ENCODE peak calls at places on chromosomes 12 and 14, in ten cellular contexts. Z is GM12864, N is suprapubic skin, M is OCI-LY7, P is coronary artery, D is IMR-90, Y is Panc1, X is tibial artery, I is testis, G is fibroblast of the aortic adventitia. Q is an unnamed sample.
A peak's percentile ranks its signal among the peaks of the same experiment; 100 is the strongest.

GRCh38 chr12:93256258-93256969 is 121.3 kb upstream of the NUDT4 start:
- DNase-seq in D (no peak), Y (no peak), N (no peak), Z (no peak), M (no peak), P (no peak), I (no peak), G (peak; percentile 72), X (no peak), Q (no peak)

GRCh38 chr14:54424479-54424901 is 16.7 kb downstream of the CNIH1 start:
- DNase-seq in Y (no peak), I (no peak), G (no peak), N (no peak), D (no peak), P (no peak), Z (no peak), X (no peak), M (no peak), Q (no peak)

GRCh38 chr12:43599066-43599465 is 47.1 kb upstream of the ADAMTS20 start:
- DNase-seq in N (no peak), D (no peak), I (no peak), Y (no peak), M (no peak), Z (no peak), G (no peak), X (no peak), P (no peak), Q (no peak)

GRCh38 chr14:84493779-84494178 is 1036.2 kb upstream of the FLRT2 start:
- DNase-seq in Z (no peak), G (no peak), Y (no peak), P (no peak), M (no peak), I (no peak), X (no peak), D (no peak), N (no peak), Q (no peak)

GRCh38 chr14:22071001-22071400 is 397.4 kb upstream of the OR4E1 start:
- DNase-seq in G (no peak), N (no peak), X (no peak), Z (peak; percentile 29), D (no peak), P (no peak), M (peak; percentile 71), I (no peak), Y (no peak), Q (peak; percentile 70)

GRCh38 chr14:55451398-55451797 is 11.0 kb upstream of the TBPL2 start:
- DNase-seq in D (peak; percentile 25), Z (no peak), I (no peak), Y (no peak), M (no peak), P (no peak), G (peak; percentile 76), N (no peak), X (no peak), Q (no peak)

GRCh38 chr14:81208489-81208888 is 12.3 kb downstream of the GTF2A1 start:
- DNase-seq in Z (no peak), Y (no peak), P (no peak), G (no peak), D (no peak), X (peak; percentile 69), N (no peak), M (no peak), I (no peak), Q (no peak)

GRCh38 chr14:89033756-89034155 is 209.3 kb downstream of the TTC8 start:
- DNase-seq in M (no peak), X (no peak), I (no peak), D (no peak), Y (no peak), G (no peak), Z (no peak), P (no peak), N (no peak), Q (no peak)

GRCh38 chr12:70364695-70365397 is 1.2 kb upstream of the KCNMB4 start:
- DNase-seq in Z (no peak), G (no peak), P (no peak), X (no peak), M (peak; percentile 24), D (no peak), Y (no peak), I (peak; percentile 20), N (no peak), Q (peak; percentile 2)

GRCh38 chr12:94186461-94187237 is 38.3 kb downstream of the PLXNC1 start:
- DNase-seq in P (no peak), Z (no peak), N (peak; percentile 82), X (peak; percentile 78), G (peak; percentile 39), Y (no peak), D (peak; percentile 61), I (peak; percentile 76), M (no peak), Q (no peak)

GRCh38 chr12:47651368-47652254 is 54.2 kb downstream of the RPAP3 start:
- DNase-seq in X (peak; percentile 69), P (no peak), Z (peak; percentile 26), M (peak; percentile 74), D (peak; percentile 66), G (peak; percentile 71), I (peak; percentile 78), N (peak; percentile 82), Y (peak; percentile 35), Q (peak; percentile 62)

DNA sequence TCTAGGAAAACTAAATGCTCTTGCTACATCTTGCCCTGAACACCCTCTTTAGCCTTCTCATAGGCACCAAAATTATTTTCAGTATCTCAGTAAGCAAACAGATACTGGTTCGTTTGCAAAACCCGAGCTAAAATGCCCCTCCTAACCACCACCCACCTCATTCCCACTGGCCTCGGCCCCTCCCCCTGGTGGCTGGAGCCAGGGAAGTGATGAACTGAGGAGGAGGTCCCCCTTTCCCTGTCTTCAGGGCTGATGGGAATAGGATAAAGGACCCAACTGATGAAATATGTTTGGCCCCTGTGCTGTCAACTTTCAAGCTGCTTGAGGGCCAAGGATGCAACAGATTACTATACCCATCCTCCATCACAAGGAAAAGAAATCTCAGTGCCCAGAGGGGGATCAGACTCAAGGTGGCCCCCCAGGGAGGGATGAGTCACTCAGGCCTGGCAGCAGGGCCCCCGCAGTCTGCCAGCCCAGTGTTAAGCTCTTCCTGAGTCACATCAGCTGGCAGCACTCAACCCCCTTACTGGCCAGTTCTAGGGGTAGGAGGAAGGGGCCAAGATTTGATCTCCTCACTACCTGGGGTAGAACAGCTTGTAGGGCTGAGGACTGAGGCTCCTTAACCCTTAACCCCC is 1.7 kb downstream of the ANKRD52 start:
- DNase-seq in Y (no peak), X (no peak), M (no peak), N (no peak), G (peak; percentile 78), P (no peak), D (peak; percentile 46), I (no peak), Z (no peak), Q (peak; percentile 19)
- TF ChIP-seq CTCF in Y (no peak), X (no peak), M (no peak), N (no peak), G (peak; percentile 24), P (no peak), D (no peak), I (no peak), Z (no peak), Q (no peak)

GRCh38 chr14:57291692-57292647 is 23.2 kb downstream of the AP5M1 start:
- DNase-seq in I (no peak), G (no peak), Z (no peak), P (no peak), X (no peak), D (no peak), M (no peak), Y (no peak), N (no peak), Q (no peak)

GRCh38 chr14:57295261-57295660 is 26.5 kb downstream of the AP5M1 start:
- DNase-seq in G (no peak), D (no peak), N (no peak), X (no peak), I (no peak), P (no peak), M (no peak), Z (no peak), Y (no peak), Q (no peak)

GRCh38 chr14:57297852-57298251 is 29.1 kb downstream of the AP5M1 start:
- DNase-seq in I (no peak), P (no peak), N (no peak), D (no peak), X (no peak), G (no peak), Y (no peak), Z (no peak), M (no peak), Q (no peak)

GRCh38 chr14:57290753-57291152 is 22.0 kb downstream of the AP5M1 start:
- DNase-seq in P (no peak), G (no peak), M (no peak), Z (no peak), X (no peak), Y (no peak), D (no peak), N (no peak), I (no peak), Q (no peak)

GRCh38 chr14:57293851-57294837 is 25.4 kb downstream of the AP5M1 start:
- DNase-seq in G (peak; percentile 56), I (no peak), Z (no peak), X (no peak), D (peak; percentile 35), M (peak; percentile 31), N (no peak), Y (no peak), P (no peak), Q (no peak)
- TF ChIP-seq CTCF in G (peak; percentile 40), I (no peak), Z (no peak), X (peak; percentile 22), D (peak; percentile 49), M (peak; percentile 78), N (no peak), Y (peak; percentile 32), P (no peak), Q (peak; percentile 59)

GRCh38 chr12:104680070-104680469 is 223.3 kb downstream of the CHST11 start:
- DNase-seq in G (no peak), X (no peak), D (peak; percentile 22), M (peak; percentile 62), I (no peak), N (no peak), Z (no peak), Y (no peak), P (no peak), Q (peak; percentile 69)
- TF ChIP-seq CTCF in G (peak; percentile 21), X (no peak), D (peak; percentile 39), M (peak; percentile 75), I (no peak), N (no peak), Z (peak; percentile 69), Y (peak; percentile 59), P (no peak), Q (peak; percentile 59)

GRCh38 chr12:67630373-67631088 is 18.0 kb upstream of the DYRK2 start:
- DNase-seq in X (no peak), I (peak; percentile 25), D (no peak), G (no peak), M (peak; percentile 90), Y (no peak), Z (peak; percentile 58), P (no peak), N (no peak), Q (peak; percentile 92)
- TF ChIP-seq CTCF in X (no peak), I (no peak), D (no peak), G (no peak), M (peak; percentile 38), Y (no peak), Z (no peak), P (no peak), N (no peak), Q (peak; percentile 60)

Q was measured in activated CD8-positive, alpha-beta T cell treated with anti-CD3 and anti-CD28 coated beads for 36 hours.